ENCODE peak calls at places on chromosomes 4 and X, in ten cellular contexts. P is stimulated activated effector memory CD8-positive, alpha-beta T cell treated with anti-CD3 and anti-CD28 coated beads, Interleukin-12 subunit alpha, Interleukin-12 subunit beta, amount 100 ng/mL, for 72 hours; B is NT2/D1; J is KBM-7; X is naive thymus-derived CD8-positive, alpha-beta T cell; N is SIG-M5; T is anterior cingulate cortex; U is Calu3; H is mucosa of gallbladder; O is transverse colon. I is an unnamed sample.

GRCh38 chr4:176150283-176150682 is 45.1 kb downstream of the SPATA4 start:
- DNase-seq in O (no peak), B (no peak), J (peak), U (no peak), N (no peak), X (no peak), P (no peak), T (no peak), H (no peak), I (no peak)

GRCh38 chr4:108611360-108611759 is 9.0 kb upstream of the RPL34 start:
- DNase-seq in O (no peak), X (no peak), P (no peak), B (no peak), J (no peak), H (no peak), U (no peak), N (no peak), T (no peak), I (no peak)

GRCh38 chr4:158875455-158875854 is 106.6 kb downstream of the FNIP2 start:
- DNase-seq in N (no peak), U (no peak), P (no peak), T (no peak), J (no peak), X (no peak), O (no peak), B (no peak), H (no peak), I (no peak)

GRCh38 chr4:99968330-99968729 is 18.3 kb upstream of the H2AZ1 start:
- DNase-seq in U (no peak), H (no peak), B (no peak), X (no peak), P (no peak), T (no peak), J (no peak), N (no peak), O (no peak), I (no peak)

GRCh38 chr4:164768516-164768915 is 14.6 kb downstream of the SMIM31 start:
- DNase-seq in U (no peak), O (no peak), H (no peak), B (no peak), X (no peak), P (no peak), N (no peak), J (no peak), T (no peak), I (no peak)

GRCh38 chr4:124060261-124060918 is 652.1 kb downstream of the ANKRD50 start:
- DNase-seq in U (no peak), P (no peak), X (no peak), T (no peak), B (no peak), H (peak), N (no peak), J (peak), O (peak), I (no peak)

GRCh38 chr4:144646523-144647094 is 653 bp downstream of the HHIP start:
- DNase-seq in B (no peak), X (no peak), J (no peak), P (no peak), O (no peak), U (peak), H (no peak), T (no peak), N (no peak), I (peak)

GRCh38 chr4:8044699-8045098 is 105.0 kb upstream of the AFAP1 start:
- DNase-seq in J (no peak), X (no peak), P (no peak), N (no peak), T (no peak), B (no peak), U (no peak), H (no peak), O (peak), I (no peak)

GRCh38 chrX:41721590-41721989 is 2.4 kb upstream of the GPR82 start:
- DNase-seq in H (no peak), N (no peak), X (no peak), B (no peak), O (no peak), P (no peak), T (no peak), J (no peak), U (no peak), I (no peak)

GRCh38 chr4:189825466-189825865 is 115.2 kb upstream of the FRG1 start:
- DNase-seq in X (no peak), N (no peak), P (no peak), O (no peak), H (no peak), B (no peak), T (no peak), U (no peak), J (no peak), I (no peak)

GRCh38 chr4:96833831-96834230 is 993.9 kb downstream of the PDHA2 start:
- DNase-seq in X (no peak), B (no peak), J (no peak), P (no peak), U (no peak), N (no peak), T (no peak), O (no peak), H (no peak), I (no peak)

GRCh38 chr4:87075876-87076275 is 141.1 kb downstream of the AFF1 start:
- DNase-seq in U (no peak), O (no peak), N (no peak), H (no peak), X (no peak), P (no peak), T (no peak), J (no peak), B (no peak), I (no peak)

GRCh38 chr4:182978152-182978827 is 61.1 kb upstream of the DCTD start:
- DNase-seq in N (no peak), H (no peak), B (peak), X (no peak), O (no peak), U (no peak), J (no peak), T (no peak), P (no peak), I (no peak)

GRCh38 chr4:104493071-104493831 is 1.4 kb downstream of the CXXC4 start:
- DNase-seq in P (no peak), N (no peak), X (no peak), O (no peak), H (no peak), J (no peak), U (no peak), T (no peak), B (no peak), I (no peak)